ENCODE peak calls at places on chromosomes 13 and 19, in four cellular contexts. One of them, this sample, is unnamed.

GRCh38 chr13:87498681-87499080 is 172.5 kb upstream of the SLITRK5 start:
- DNase-seq in activated naive CD4-positive, alpha-beta T cell treated with anti-CD3 and anti-CD28 coated beads for 36 hours: no peak
- DNase-seq in ELR: peak; percentile 57
- DNase-seq in stimulated activated CD4-positive, alpha-beta T cell treated with anti-CD3 and anti-CD28 coated beads, TNF-alpha, amount 100 ng/mL, for 48 hours: no peak
- DNase-seq in this sample: no peak

GRCh38 chr13:83620535-83621220 is 261.6 kb downstream of the SLITRK1 start:
- DNase-seq in activated naive CD4-positive, alpha-beta T cell treated with anti-CD3 and anti-CD28 coated beads for 36 hours: no peak
- DNase-seq in ELR: peak; percentile 74
- DNase-seq in stimulated activated CD4-positive, alpha-beta T cell treated with anti-CD3 and anti-CD28 coated beads, TNF-alpha, amount 100 ng/mL, for 48 hours: no peak
- DNase-seq in this sample: peak; percentile 13

GRCh38 chr19:33814181-33815165 is 17.8 kb downstream of the KCTD15 start:
- DNase-seq in activated naive CD4-positive, alpha-beta T cell treated with anti-CD3 and anti-CD28 coated beads for 36 hours: no peak
- DNase-seq in ELR: no peak
- DNase-seq in stimulated activated CD4-positive, alpha-beta T cell treated with anti-CD3 and anti-CD28 coated beads, TNF-alpha, amount 100 ng/mL, for 48 hours: no peak
- DNase-seq in this sample: no peak

GRCh38 chr13:78239681-78240080 is 321.1 kb upstream of the EDNRB start:
- DNase-seq in activated naive CD4-positive, alpha-beta T cell treated with anti-CD3 and anti-CD28 coated beads for 36 hours: no peak
- DNase-seq in ELR: peak; percentile 44
- DNase-seq in stimulated activated CD4-positive, alpha-beta T cell treated with anti-CD3 and anti-CD28 coated beads, TNF-alpha, amount 100 ng/mL, for 48 hours: no peak
- DNase-seq in this sample: no peak

GRCh38 chr19:19067276-19068072 is 3.7 kb downstream of the SLC25A42 start:
- DNase-seq in activated naive CD4-positive, alpha-beta T cell treated with anti-CD3 and anti-CD28 coated beads for 36 hours: no peak
- DNase-seq in ELR: no peak
- DNase-seq in stimulated activated CD4-positive, alpha-beta T cell treated with anti-CD3 and anti-CD28 coated beads, TNF-alpha, amount 100 ng/mL, for 48 hours: no peak
- DNase-seq in this sample: no peak

GRCh38 chr13:67651908-67652307 is 421.8 kb upstream of the PCDH9 start:
- DNase-seq in activated naive CD4-positive, alpha-beta T cell treated with anti-CD3 and anti-CD28 coated beads for 36 hours: no peak
- DNase-seq in ELR: no peak
- DNase-seq in stimulated activated CD4-positive, alpha-beta T cell treated with anti-CD3 and anti-CD28 coated beads, TNF-alpha, amount 100 ng/mL, for 48 hours: no peak
- DNase-seq in this sample: no peak

GRCh38 chr19:16882146-16882545 is 6.7 kb upstream of the F2RL3 start:
- DNase-seq in activated naive CD4-positive, alpha-beta T cell treated with anti-CD3 and anti-CD28 coated beads for 36 hours: no peak
- DNase-seq in ELR: no peak
- DNase-seq in stimulated activated CD4-positive, alpha-beta T cell treated with anti-CD3 and anti-CD28 coated beads, TNF-alpha, amount 100 ng/mL, for 48 hours: no peak
- DNase-seq in this sample: peak; percentile 16

GRCh38 chr19:58356971-58357797 is 3.9 kb upstream of the A1BG start:
- DNase-seq in activated naive CD4-positive, alpha-beta T cell treated with anti-CD3 and anti-CD28 coated beads for 36 hours: no peak
- DNase-seq in ELR: no peak
- DNase-seq in stimulated activated CD4-positive, alpha-beta T cell treated with anti-CD3 and anti-CD28 coated beads, TNF-alpha, amount 100 ng/mL, for 48 hours: no peak
- DNase-seq in this sample: no peak

GRCh38 chr13:40031031-40031430 is 375.6 kb downstream of the COG6 start:
- DNase-seq in activated naive CD4-positive, alpha-beta T cell treated with anti-CD3 and anti-CD28 coated beads for 36 hours: no peak
- DNase-seq in ELR: peak; percentile 72
- DNase-seq in stimulated activated CD4-positive, alpha-beta T cell treated with anti-CD3 and anti-CD28 coated beads, TNF-alpha, amount 100 ng/mL, for 48 hours: no peak
- DNase-seq in this sample: no peak

GRCh38 chr19:45113628-45114027 is 20.6 kb downstream of the PPP1R37 start:
- DNase-seq in activated naive CD4-positive, alpha-beta T cell treated with anti-CD3 and anti-CD28 coated beads for 36 hours: no peak
- DNase-seq in ELR: no peak
- DNase-seq in stimulated activated CD4-positive, alpha-beta T cell treated with anti-CD3 and anti-CD28 coated beads, TNF-alpha, amount 100 ng/mL, for 48 hours: no peak
- DNase-seq in this sample: no peak

GRCh38 chr19:34308381-34309367 is 54.3 kb downstream of the GARRE1 start:
- DNase-seq in activated naive CD4-positive, alpha-beta T cell treated with anti-CD3 and anti-CD28 coated beads for 36 hours: peak; percentile 61
- DNase-seq in ELR: no peak
- DNase-seq in stimulated activated CD4-positive, alpha-beta T cell treated with anti-CD3 and anti-CD28 coated beads, TNF-alpha, amount 100 ng/mL, for 48 hours: no peak
- DNase-seq in this sample: no peak

GRCh38 chr13:43924549-43925245 is 45.0 kb downstream of the LACC1 start:
- DNase-seq in activated naive CD4-positive, alpha-beta T cell treated with anti-CD3 and anti-CD28 coated beads for 36 hours: no peak
- DNase-seq in ELR: no peak
- DNase-seq in stimulated activated CD4-positive, alpha-beta T cell treated with anti-CD3 and anti-CD28 coated beads, TNF-alpha, amount 100 ng/mL, for 48 hours: no peak
- DNase-seq in this sample: no peak

GRCh38 chr19:7450243-7451223 is 38.3 kb downstream of the PEX11G start:
- DNase-seq in activated naive CD4-positive, alpha-beta T cell treated with anti-CD3 and anti-CD28 coated beads for 36 hours: no peak
- DNase-seq in ELR: peak; percentile 17
- DNase-seq in stimulated activated CD4-positive, alpha-beta T cell treated with anti-CD3 and anti-CD28 coated beads, TNF-alpha, amount 100 ng/mL, for 48 hours: no peak
- DNase-seq in this sample: peak; percentile 10

GRCh38 chr19:16452321-16452720 is 19.4 kb downstream of the EPS15L1 start:
- DNase-seq in activated naive CD4-positive, alpha-beta T cell treated with anti-CD3 and anti-CD28 coated beads for 36 hours: no peak
- DNase-seq in ELR: no peak
- DNase-seq in stimulated activated CD4-positive, alpha-beta T cell treated with anti-CD3 and anti-CD28 coated beads, TNF-alpha, amount 100 ng/mL, for 48 hours: no peak
- DNase-seq in this sample: no peak

GRCh38 chr13:78772933-78773332 is 114.0 kb upstream of the OBI1 start:
- DNase-seq in activated naive CD4-positive, alpha-beta T cell treated with anti-CD3 and anti-CD28 coated beads for 36 hours: no peak
- DNase-seq in ELR: no peak
- DNase-seq in stimulated activated CD4-positive, alpha-beta T cell treated with anti-CD3 and anti-CD28 coated beads, TNF-alpha, amount 100 ng/mL, for 48 hours: no peak
- DNase-seq in this sample: no peak

GRCh38 chr13:40665754-40666057 is 735 bp downstream of the FOXO1 start:
- DNase-seq in activated naive CD4-positive, alpha-beta T cell treated with anti-CD3 and anti-CD28 coated beads for 36 hours: peak; percentile 39
- DNase-seq in ELR: peak; percentile 29
- DNase-seq in stimulated activated CD4-positive, alpha-beta T cell treated with anti-CD3 and anti-CD28 coated beads, TNF-alpha, amount 100 ng/mL, for 48 hours: no peak
- DNase-seq in this sample: no peak

GRCh38 chr19:16315825-16316505 is 8.7 kb upstream of the KLF2 start:
- DNase-seq in activated naive CD4-positive, alpha-beta T cell treated with anti-CD3 and anti-CD28 coated beads for 36 hours: no peak
- DNase-seq in ELR: peak; percentile 91
- DNase-seq in stimulated activated CD4-positive, alpha-beta T cell treated with anti-CD3 and anti-CD28 coated beads, TNF-alpha, amount 100 ng/mL, for 48 hours: no peak
- DNase-seq in this sample: no peak

GRCh38 chr13:46603165-46603603 is 50.2 kb downstream of the LRCH1 start:
- DNase-seq in activated naive CD4-positive, alpha-beta T cell treated with anti-CD3 and anti-CD28 coated beads for 36 hours: no peak
- DNase-seq in ELR: peak; percentile 25
- DNase-seq in stimulated activated CD4-positive, alpha-beta T cell treated with anti-CD3 and anti-CD28 coated beads, TNF-alpha, amount 100 ng/mL, for 48 hours: no peak
- DNase-seq in this sample: no peak

GRCh38 chr19:4600082-4600481 is 39.2 kb upstream of the TNFAIP8L1 start:
- DNase-seq in activated naive CD4-positive, alpha-beta T cell treated with anti-CD3 and anti-CD28 coated beads for 36 hours: no peak
- DNase-seq in ELR: no peak
- DNase-seq in stimulated activated CD4-positive, alpha-beta T cell treated with anti-CD3 and anti-CD28 coated beads, TNF-alpha, amount 100 ng/mL, for 48 hours: no peak
- DNase-seq in this sample: no peak

GRCh38 chr19:21824679-21825078 is 11.3 kb downstream of the ZNF43 start:
- DNase-seq in activated naive CD4-positive, alpha-beta T cell treated with anti-CD3 and anti-CD28 coated beads for 36 hours: no peak
- DNase-seq in ELR: no peak
- DNase-seq in stimulated activated CD4-positive, alpha-beta T cell treated with anti-CD3 and anti-CD28 coated beads, TNF-alpha, amount 100 ng/mL, for 48 hours: no peak
- DNase-seq in this sample: no peak

GRCh38 chr13:40026174-40026585 is 370.7 kb downstream of the COG6 start:
- DNase-seq in activated naive CD4-positive, alpha-beta T cell treated with anti-CD3 and anti-CD28 coated beads for 36 hours: peak; percentile 82
- DNase-seq in ELR: no peak
- DNase-seq in stimulated activated CD4-positive, alpha-beta T cell treated with anti-CD3 and anti-CD28 coated beads, TNF-alpha, amount 100 ng/mL, for 48 hours: peak; percentile 44
- DNase-seq in this sample: no peak

GRCh38 chr19:16159655-16160054 is 13.7 kb downstream of the CIB3 start:
- DNase-seq in activated naive CD4-positive, alpha-beta T cell treated with anti-CD3 and anti-CD28 coated beads for 36 hours: no peak
- DNase-seq in ELR: no peak
- DNase-seq in stimulated activated CD4-positive, alpha-beta T cell treated with anti-CD3 and anti-CD28 coated beads, TNF-alpha, amount 100 ng/mL, for 48 hours: no peak
- DNase-seq in this sample: no peak

GRCh38 chr19:5580116-5580515 is 12.4 kb upstream of the TINCR start:
- DNase-seq in activated naive CD4-positive, alpha-beta T cell treated with anti-CD3 and anti-CD28 coated beads for 36 hours: no peak
- DNase-seq in ELR: no peak
- DNase-seq in stimulated activated CD4-positive, alpha-beta T cell treated with anti-CD3 and anti-CD28 coated beads, TNF-alpha, amount 100 ng/mL, for 48 hours: no peak
- DNase-seq in this sample: no peak

GRCh38 chr19:10109528-10109927 is 2.0 kb upstream of the P2RY11 start:
- DNase-seq in activated naive CD4-positive, alpha-beta T cell treated with anti-CD3 and anti-CD28 coated beads for 36 hours: no peak
- DNase-seq in ELR: no peak
- DNase-seq in stimulated activated CD4-positive, alpha-beta T cell treated with anti-CD3 and anti-CD28 coated beads, TNF-alpha, amount 100 ng/mL, for 48 hours: no peak
- DNase-seq in this sample: no peak

GRCh38 chr13:48819376-48819775 is 156.3 kb upstream of the FNDC3A start:
- DNase-seq in activated naive CD4-positive, alpha-beta T cell treated with anti-CD3 and anti-CD28 coated beads for 36 hours: no peak
- DNase-seq in ELR: no peak
- DNase-seq in stimulated activated CD4-positive, alpha-beta T cell treated with anti-CD3 and anti-CD28 coated beads, TNF-alpha, amount 100 ng/mL, for 48 hours: no peak
- DNase-seq in this sample: no peak

GRCh38 chr13:101231751-101232428 is 184.4 kb downstream of the NALCN start:
- DNase-seq in activated naive CD4-positive, alpha-beta T cell treated with anti-CD3 and anti-CD28 coated beads for 36 hours: no peak
- DNase-seq in ELR: peak; percentile 54
- DNase-seq in stimulated activated CD4-positive, alpha-beta T cell treated with anti-CD3 and anti-CD28 coated beads, TNF-alpha, amount 100 ng/mL, for 48 hours: no peak
- DNase-seq in this sample: no peak

GRCh38 chr19:2207991-2208860 is 27.9 kb downstream of the PLEKHJ1 start:
- DNase-seq in activated naive CD4-positive, alpha-beta T cell treated with anti-CD3 and anti-CD28 coated beads for 36 hours: peak; percentile 25
- DNase-seq in ELR: peak; percentile 95
- DNase-seq in stimulated activated CD4-positive, alpha-beta T cell treated with anti-CD3 and anti-CD28 coated beads, TNF-alpha, amount 100 ng/mL, for 48 hours: no peak
- DNase-seq in this sample: no peak

GRCh38 chr19:10852098-10852800 is 4.0 kb downstream of the C19orf38 start:
- DNase-seq in activated naive CD4-positive, alpha-beta T cell treated with anti-CD3 and anti-CD28 coated beads for 36 hours: no peak
- DNase-seq in ELR: peak; percentile 84
- DNase-seq in stimulated activated CD4-positive, alpha-beta T cell treated with anti-CD3 and anti-CD28 coated beads, TNF-alpha, amount 100 ng/mL, for 48 hours: no peak
- DNase-seq in this sample: no peak

GRCh38 chr19:15551183-15552004 is 43.1 kb downstream of the CYP4F22 start:
- DNase-seq in activated naive CD4-positive, alpha-beta T cell treated with anti-CD3 and anti-CD28 coated beads for 36 hours: peak; percentile 67
- DNase-seq in ELR: peak; percentile 44
- DNase-seq in stimulated activated CD4-positive, alpha-beta T cell treated with anti-CD3 and anti-CD28 coated beads, TNF-alpha, amount 100 ng/mL, for 48 hours: peak; percentile 56
- DNase-seq in this sample: no peak

GRCh38 chr19:56837004-56837403 is 3.5 kb downstream of the PEG3 start:
- DNase-seq in activated naive CD4-positive, alpha-beta T cell treated with anti-CD3 and anti-CD28 coated beads for 36 hours: no peak
- DNase-seq in ELR: no peak
- DNase-seq in stimulated activated CD4-positive, alpha-beta T cell treated with anti-CD3 and anti-CD28 coated beads, TNF-alpha, amount 100 ng/mL, for 48 hours: no peak
- DNase-seq in this sample: no peak

GRCh38 chr19:16849168-16849567 is 20.0 kb downstream of the SIN3B start:
- DNase-seq in activated naive CD4-positive, alpha-beta T cell treated with anti-CD3 and anti-CD28 coated beads for 36 hours: no peak
- DNase-seq in ELR: peak; percentile 92
- DNase-seq in stimulated activated CD4-positive, alpha-beta T cell treated with anti-CD3 and anti-CD28 coated beads, TNF-alpha, amount 100 ng/mL, for 48 hours: no peak
- DNase-seq in this sample: no peak

GRCh38 chr19:10010247-10010691 is at the start of gene COL5A3:
- DNase-seq in activated naive CD4-positive, alpha-beta T cell treated with anti-CD3 and anti-CD28 coated beads for 36 hours: no peak
- DNase-seq in ELR: peak; percentile 30
- DNase-seq in stimulated activated CD4-positive, alpha-beta T cell treated with anti-CD3 and anti-CD28 coated beads, TNF-alpha, amount 100 ng/mL, for 48 hours: no peak
- DNase-seq in this sample: no peak

GRCh38 chr13:24264976-24265375 is 44.4 kb upstream of the C1QTNF9 start:
- DNase-seq in activated naive CD4-positive, alpha-beta T cell treated with anti-CD3 and anti-CD28 coated beads for 36 hours: peak; percentile 94
- DNase-seq in ELR: no peak
- DNase-seq in stimulated activated CD4-positive, alpha-beta T cell treated with anti-CD3 and anti-CD28 coated beads, TNF-alpha, amount 100 ng/mL, for 48 hours: peak; percentile 62
- DNase-seq in this sample: no peak

GRCh38 chr19:7971553-7972520 is 28.4 kb upstream of the TIMM44 start:
- DNase-seq in activated naive CD4-positive, alpha-beta T cell treated with anti-CD3 and anti-CD28 coated beads for 36 hours: no peak
- DNase-seq in ELR: no peak
- DNase-seq in stimulated activated CD4-positive, alpha-beta T cell treated with anti-CD3 and anti-CD28 coated beads, TNF-alpha, amount 100 ng/mL, for 48 hours: no peak
- DNase-seq in this sample: no peak

GRCh38 chr13:32009362-32009761 is 22.2 kb upstream of the FRY start:
- DNase-seq in activated naive CD4-positive, alpha-beta T cell treated with anti-CD3 and anti-CD28 coated beads for 36 hours: no peak
- DNase-seq in ELR: no peak
- DNase-seq in stimulated activated CD4-positive, alpha-beta T cell treated with anti-CD3 and anti-CD28 coated beads, TNF-alpha, amount 100 ng/mL, for 48 hours: no peak
- DNase-seq in this sample: no peak

GRCh38 chr19:46924874-46925547 is 64.2 kb downstream of the ARHGAP35 start:
- DNase-seq in activated naive CD4-positive, alpha-beta T cell treated with anti-CD3 and anti-CD28 coated beads for 36 hours: peak; percentile 21
- DNase-seq in ELR: no peak
- DNase-seq in stimulated activated CD4-positive, alpha-beta T cell treated with anti-CD3 and anti-CD28 coated beads, TNF-alpha, amount 100 ng/mL, for 48 hours: no peak
- DNase-seq in this sample: no peak

This sample was measured in HCT116.